ENCODE peak calls at places on chromosomes 11 and 22, in four cellular contexts. X is A549, Z is NB4, C is H1. Y is an unnamed sample.

GRCh38 chr22:20013382-20013871 is 3.2 kb downstream of the ARVCF start:
- DNase-seq in X (peak; percentile 33), Z (peak; percentile 46), C (peak; percentile 47), Y (peak; percentile 91)

GRCh38 chr11:83409476-83409875 is 123.3 kb upstream of the CCDC90B start:
- DNase-seq in X (no peak), Z (no peak), C (no peak), Y (no peak)

GRCh38 chr11:17696741-17697140 is 22.6 kb upstream of the MYOD1 start:
- DNase-seq in X (no peak), Z (no peak), C (no peak), Y (no peak)

GRCh38 chr22:19982991-19983578 is 33.5 kb downstream of the ARVCF start:
- DNase-seq in X (no peak), Z (no peak), C (no peak), Y (no peak)

GRCh38 chr22:46737976-46738641 is at the start of gene CERK:
- DNase-seq in X (peak; percentile 31), Z (peak; percentile 73), C (no peak), Y (peak; percentile 68)

GRCh38 chr22:41530612-41531421 is 13.5 kb downstream of the POLR3H start:
- DNase-seq in X (no peak), Z (no peak), C (no peak), Y (no peak)

GRCh38 chr11:3226846-3227567 is 5.2 kb downstream of the MRGPRE start:
- DNase-seq in X (no peak), Z (no peak), C (no peak), Y (no peak)

GRCh38 chr11:66548041-66548440 is 1.3 kb downstream of the ACTN3 start:
- DNase-seq in X (no peak), Z (no peak), C (no peak), Y (no peak)

GRCh38 chr11:86676533-86677154 is 4.2 kb upstream of the ME3 start:
- DNase-seq in X (peak; percentile 65), Z (peak; percentile 48), C (no peak), Y (peak; percentile 71)

GRCh38 chr11:61718046-61718531 is 34.3 kb upstream of the MYRF start:
- DNase-seq in X (no peak), Z (no peak), C (no peak), Y (no peak)

GRCh38 chr11:61720597-61720996 is 31.8 kb upstream of the MYRF start:
- DNase-seq in X (no peak), Z (no peak), C (no peak), Y (no peak)

GRCh38 chr11:61719968-61720367 is 32.5 kb upstream of the MYRF start:
- DNase-seq in X (no peak), Z (no peak), C (no peak), Y (no peak)

GRCh38 chr11:61717286-61718033 is 35.0 kb upstream of the MYRF start:
- DNase-seq in X (no peak), Z (no peak), C (no peak), Y (no peak)

GRCh38 chr11:61718613-61719302 is 33.7 kb upstream of the MYRF start:
- DNase-seq in X (no peak), Z (peak; percentile 36), C (no peak), Y (peak; percentile 73)
- TF ChIP-seq MAX in X (no peak), Z (no peak), C (peak; percentile 67), Y (peak; percentile 67)

DNA sequence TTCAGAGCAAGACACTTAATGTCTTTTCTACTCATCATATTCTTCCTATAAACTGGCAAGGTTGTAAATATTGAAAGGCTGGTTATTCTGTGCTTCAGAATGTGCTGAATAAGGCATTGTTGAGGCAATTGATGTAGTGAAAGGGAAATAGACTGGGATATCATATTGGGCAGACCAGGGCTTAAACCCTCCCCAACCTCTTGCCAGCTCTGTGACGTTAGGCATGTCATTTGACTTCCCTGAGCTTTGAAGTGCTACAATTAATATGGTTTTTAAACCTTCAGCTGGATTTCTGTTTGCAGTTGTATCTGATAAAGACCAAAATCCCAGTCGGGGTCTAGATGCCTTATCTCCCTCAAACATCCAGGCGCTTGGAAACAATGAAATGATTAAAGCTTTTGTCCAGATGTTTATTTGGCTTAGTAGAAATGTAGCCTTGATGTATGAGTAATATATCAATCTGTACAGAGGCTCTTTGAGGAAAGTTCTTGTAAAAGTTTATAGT is 208.1 kb downstream of the DBX1 start:
- DNase-seq in X (peak; percentile 60), Z (no peak), C (no peak), Y (no peak)
- TF ChIP-seq MAX in X (no peak), Z (no peak), C (no peak), Y (no peak)

DNA sequence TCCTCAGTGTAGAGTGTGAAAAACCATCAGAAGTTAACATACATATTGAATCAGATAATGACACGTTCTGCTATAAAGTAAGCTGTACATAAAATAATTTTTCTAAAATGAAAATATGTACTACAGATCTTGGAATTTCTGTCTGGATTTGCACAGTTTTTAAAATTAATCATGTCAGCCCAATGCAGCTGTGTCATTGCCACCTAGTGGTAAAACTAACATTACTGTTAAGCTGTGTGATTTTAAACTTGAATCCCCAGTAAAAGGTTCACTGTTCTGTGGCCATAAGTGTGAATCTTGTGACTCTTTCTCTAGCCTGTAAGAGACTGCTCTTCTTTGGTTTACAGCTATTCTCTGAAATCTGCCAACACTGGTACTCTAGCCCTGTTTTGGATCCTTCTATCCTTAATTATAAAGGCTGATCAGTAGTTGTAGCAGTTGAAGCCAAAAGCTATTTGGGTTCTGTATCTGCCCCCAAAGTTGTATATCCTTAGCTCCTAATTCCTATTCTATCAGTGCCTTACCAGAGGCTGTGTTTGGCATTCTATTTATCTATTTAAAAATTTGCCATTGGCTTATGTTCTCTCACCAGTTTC is 4.0 kb downstream of the JRKL start:
- DNase-seq in X (peak; percentile 43), Z (peak; percentile 66), C (no peak), Y (no peak)
- TF ChIP-seq MAX in X (no peak), Z (no peak), C (no peak), Y (no peak)

GRCh38 chr22:27668828-27669797 is 132.4 kb downstream of the MN1 start:
- DNase-seq in X (peak; percentile 87), Z (peak; percentile 97), C (no peak), Y (no peak)

GRCh38 chr22:27669798-27670599 is 131.6 kb downstream of the MN1 start:
- DNase-seq in X (peak; percentile 35), Z (peak; percentile 56), C (no peak), Y (no peak)

GRCh38 chr22:27672721-27673387 is 128.7 kb downstream of the MN1 start:
- DNase-seq in X (no peak), Z (no peak), C (no peak), Y (no peak)

GRCh38 chr22:27671413-27671721 is 130.2 kb downstream of the MN1 start:
- DNase-seq in X (no peak), Z (no peak), C (no peak), Y (no peak)

GRCh38 chr22:27670701-27671412 is 130.7 kb downstream of the MN1 start:
- DNase-seq in X (no peak), Z (peak; percentile 91), C (peak; percentile 47), Y (peak; percentile 85)
- TF ChIP-seq MAX in X (no peak), Z (no peak), C (no peak), Y (no peak)

GRCh38 chr11:130937051-130937450 is 20.8 kb upstream of the SNX19 start:
- DNase-seq in X (no peak), Z (no peak), C (no peak), Y (no peak)

GRCh38 chr11:130932086-130932712 is 15.9 kb upstream of the SNX19 start:
- DNase-seq in X (no peak), Z (no peak), C (no peak), Y (no peak)
- TF ChIP-seq MAX in X (no peak), Z (no peak), C (no peak), Y (no peak)

GRCh38 chr22:48513929-48514328 is 1313.7 kb downstream of the BRD1 start:
- DNase-seq in X (no peak), Z (no peak), C (no peak), Y (no peak)

GRCh38 chr22:48520207-48520606 is 1307.5 kb downstream of the BRD1 start:
- DNase-seq in X (no peak), Z (no peak), C (no peak), Y (no peak)

GRCh38 chr22:48515571-48516200 is 1312.0 kb downstream of the BRD1 start:
- DNase-seq in X (no peak), Z (no peak), C (no peak), Y (no peak)

GRCh38 chr22:48516571-48516970 is 1311.1 kb downstream of the BRD1 start:
- DNase-seq in X (no peak), Z (no peak), C (no peak), Y (no peak)

GRCh38 chr22:48517039-48518030 is 1310.3 kb downstream of the BRD1 start:
- DNase-seq in X (peak; percentile 48), Z (no peak), C (no peak), Y (no peak)
- TF ChIP-seq MAX in X (no peak), Z (no peak), C (no peak), Y (no peak)

DNA sequence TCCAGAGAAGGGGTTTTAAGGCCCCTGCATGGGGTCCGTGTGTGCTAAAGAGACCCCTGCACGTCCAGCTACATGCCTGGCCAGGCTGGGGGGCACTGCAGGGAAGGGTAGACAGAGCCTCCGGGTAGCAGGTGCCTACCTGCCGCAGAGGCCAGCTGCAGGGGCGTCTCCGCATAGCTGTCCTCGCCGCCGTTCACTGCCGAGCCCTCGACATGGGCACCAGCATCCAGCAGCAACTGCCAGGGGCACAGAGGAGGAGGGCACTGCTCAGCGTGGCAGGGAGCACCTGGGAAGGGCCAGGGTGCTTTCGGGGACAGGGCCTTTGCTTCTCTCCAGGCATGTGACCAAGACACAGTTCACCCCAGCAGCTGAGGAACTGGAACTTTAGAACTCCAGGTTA is 59.7 kb downstream of the NAT10 start:
- DNase-seq in X (no peak), Z (no peak), C (no peak), Y (no peak)
- TF ChIP-seq MAX in X (no peak), Z (no peak), C (no peak), Y (no peak)